ENCODE peak calls at places on chromosomes 13 and 19, in seven cellular contexts. F is GM13977; K is stimulated activated CD4-positive, alpha-beta T cell treated with anti-CD3 and anti-CD28 coated beads, TNF-alpha, amount 100 ng/mL, for 24 hours; Y is SJSA1; Z is HT1080; U is cardiac fibroblast; L is NCI-H1105. D is an unnamed sample.

GRCh38 chr13:50130686-50131051 is 115.4 kb downstream of the KCNRG start:
- DNase-seq in F (peak), L (no peak), Y (peak), K (no peak), U (peak), Z (no peak), D (peak)

GRCh38 chr19:38514812-38515633 is 81.5 kb downstream of the RYR1 start:
- DNase-seq in F (peak), L (peak), U (peak), Y (no peak), Z (peak), K (peak), D (peak)

GRCh38 chr13:87788363-87788762 is 117.2 kb downstream of the SLITRK5 start:
- DNase-seq in Y (no peak), F (no peak), U (no peak), Z (no peak), L (no peak), K (no peak), D (no peak)

GRCh38 chr19:54905908-54906511 is at the start of gene NCR1:
- DNase-seq in K (no peak), F (no peak), Z (no peak), L (no peak), U (no peak), Y (no peak), D (peak)

GRCh38 chr19:6611441-6611852 is 20.5 kb upstream of the CD70 start:
- DNase-seq in F (no peak), Z (peak), K (no peak), Y (no peak), U (peak), L (no peak), D (no peak)

GRCh38 chr19:41456342-41456918 is 13.5 kb downstream of the ERICH4 start:
- DNase-seq in F (no peak), Z (no peak), Y (no peak), U (peak), L (no peak), K (no peak), D (no peak)

GRCh38 chr13:26179344-26179743 is 42.8 kb downstream of the RNF6 start:
- DNase-seq in K (no peak), Z (no peak), Y (no peak), U (no peak), F (no peak), L (no peak), D (no peak)

GRCh38 chr13:46040763-46041162 is 11.8 kb downstream of the ZC3H13 start:
- DNase-seq in U (peak), Y (no peak), L (no peak), F (no peak), Z (no peak), K (no peak), D (no peak)

GRCh38 chr19:51194527-51195315 is 30.2 kb upstream of the CD33 start:
- DNase-seq in F (no peak), K (no peak), U (no peak), L (no peak), Z (peak), Y (no peak), D (peak)

GRCh38 chr13:48412881-48413351 is at the start of gene LPAR6:
- DNase-seq in K (no peak), Z (no peak), F (no peak), Y (no peak), U (peak), L (no peak), D (peak)

GRCh38 chr13:99416411-99417121 is 84.7 kb upstream of the TM9SF2 start:
- DNase-seq in F (no peak), U (no peak), Y (no peak), L (no peak), Z (no peak), K (no peak), D (no peak)

GRCh38 chr19:38667552-38668205 is 20.2 kb downstream of the ACTN4 start:
- DNase-seq in U (no peak), Y (peak), F (no peak), K (no peak), Z (peak), L (no peak), D (no peak)

GRCh38 chr13:97726664-97727235 is 226.7 kb upstream of the IPO5 start:
- DNase-seq in F (no peak), L (no peak), Y (no peak), Z (no peak), U (peak), K (no peak), D (no peak)

GRCh38 chr13:70835349-70835748 is 727.1 kb upstream of the KLHL1 start:
- DNase-seq in F (no peak), Y (no peak), L (no peak), K (no peak), U (no peak), Z (no peak), D (no peak)

GRCh38 chr13:74974234-74974879 is 507.6 kb downstream of the TBC1D4 start:
- DNase-seq in Y (no peak), U (no peak), F (no peak), Z (no peak), L (no peak), K (no peak), D (no peak)

GRCh38 chr19:835201-835810 is 5.5 kb upstream of the PRTN3 start:
- DNase-seq in Y (no peak), U (no peak), L (no peak), Z (no peak), F (no peak), K (no peak), D (no peak)

GRCh38 chr13:99546878-99547277 is 45.6 kb downstream of the TM9SF2 start:
- DNase-seq in Y (no peak), K (no peak), F (no peak), Z (no peak), U (no peak), L (no peak), D (no peak)

GRCh38 chr13:30968734-30969335 is 36.4 kb downstream of the TEX26 start:
- DNase-seq in F (no peak), L (no peak), Z (no peak), U (peak), Y (no peak), K (no peak), D (no peak)

GRCh38 chr19:1013218-1013617 is 7.7 kb downstream of the TMEM259 start:
- DNase-seq in F (no peak), K (no peak), Z (no peak), L (no peak), U (no peak), Y (no peak), D (no peak)

GRCh38 chr19:12821761-12822160 is 12.6 kb downstream of the RTBDN start:
- DNase-seq in Y (no peak), K (no peak), L (no peak), Z (peak), F (no peak), U (no peak), D (no peak)

GRCh38 chr19:10339380-10339960 is at the start of gene ICAM3:
- DNase-seq in L (no peak), K (peak), Y (no peak), Z (no peak), U (no peak), F (peak), D (peak)

GRCh38 chr19:54923276-54923675 is 17.3 kb downstream of the NCR1 start:
- DNase-seq in Y (no peak), Z (no peak), F (no peak), K (no peak), U (no peak), L (no peak), D (no peak)

D was measured in immature natural killer cell.